ENCODE peak calls at places on chromosomes 7 and 10, in seven cellular contexts. One of them, this sample, is unnamed.

GRCh38 chr10:36538945-36539586 is 586.3 kb upstream of the ANKRD30A start:
- DNase-seq in fibroblast of the aortic adventitia: peak; percentile 72
- DNase-seq in activated T-cell treated with anti-CD3 and anti-CD28 coated beads for 48 hours: no peak
- DNase-seq in upper lobe of left lung: no peak
- DNase-seq in mesothelial cell of epicardium: no peak
- DNase-seq in activated CD4-positive, alpha-beta T cell treated with anti-CD3 and anti-CD28 coated beads for 48 hours: no peak
- DNase-seq in iPS-NIHi11: no peak
- DNase-seq in this sample: no peak

GRCh38 chr10:127866276-127867013 is 26.3 kb downstream of the CLRN3 start:
- DNase-seq in activated T-cell treated with anti-CD3 and anti-CD28 coated beads for 48 hours: no peak
- DNase-seq in mesothelial cell of epicardium: no peak
- DNase-seq in fibroblast of the aortic adventitia: no peak
- DNase-seq in activated CD4-positive, alpha-beta T cell treated with anti-CD3 and anti-CD28 coated beads for 48 hours: no peak
- DNase-seq in iPS-NIHi11: no peak
- DNase-seq in upper lobe of left lung: no peak
- DNase-seq in this sample: no peak

GRCh38 chr10:54722075-54722474 is 79.0 kb downstream of the PCDH15 start:
- DNase-seq in activated CD4-positive, alpha-beta T cell treated with anti-CD3 and anti-CD28 coated beads for 48 hours: no peak
- DNase-seq in iPS-NIHi11: no peak
- DNase-seq in upper lobe of left lung: no peak
- DNase-seq in mesothelial cell of epicardium: no peak
- DNase-seq in fibroblast of the aortic adventitia: no peak
- DNase-seq in activated T-cell treated with anti-CD3 and anti-CD28 coated beads for 48 hours: no peak
- DNase-seq in this sample: no peak

GRCh38 chr7:27190284-27190748 is 5.3 kb upstream of the HOXA11 start:
- DNase-seq in fibroblast of the aortic adventitia: no peak
- DNase-seq in iPS-NIHi11: no peak
- DNase-seq in mesothelial cell of epicardium: no peak
- DNase-seq in upper lobe of left lung: no peak
- DNase-seq in activated CD4-positive, alpha-beta T cell treated with anti-CD3 and anti-CD28 coated beads for 48 hours: no peak
- DNase-seq in activated T-cell treated with anti-CD3 and anti-CD28 coated beads for 48 hours: no peak
- DNase-seq in this sample: no peak

GRCh38 chr7:70736715-70737460 is 395.1 kb upstream of the GALNT17 start:
- DNase-seq in activated CD4-positive, alpha-beta T cell treated with anti-CD3 and anti-CD28 coated beads for 48 hours: no peak
- DNase-seq in upper lobe of left lung: no peak
- DNase-seq in fibroblast of the aortic adventitia: peak; percentile 92
- DNase-seq in mesothelial cell of epicardium: no peak
- DNase-seq in iPS-NIHi11: no peak
- DNase-seq in activated T-cell treated with anti-CD3 and anti-CD28 coated beads for 48 hours: no peak
- DNase-seq in this sample: peak; percentile 33

GRCh38 chr10:26085549-26085948 is 131.0 kb upstream of the GAD2 start:
- DNase-seq in iPS-NIHi11: peak; percentile 38
- DNase-seq in mesothelial cell of epicardium: no peak
- DNase-seq in activated T-cell treated with anti-CD3 and anti-CD28 coated beads for 48 hours: no peak
- DNase-seq in fibroblast of the aortic adventitia: no peak
- DNase-seq in activated CD4-positive, alpha-beta T cell treated with anti-CD3 and anti-CD28 coated beads for 48 hours: no peak
- DNase-seq in upper lobe of left lung: no peak
- DNase-seq in this sample: no peak

GRCh38 chr7:155306677-155307470 is 9.2 kb downstream of the INSIG1 start:
- DNase-seq in activated CD4-positive, alpha-beta T cell treated with anti-CD3 and anti-CD28 coated beads for 48 hours: no peak
- DNase-seq in activated T-cell treated with anti-CD3 and anti-CD28 coated beads for 48 hours: no peak
- DNase-seq in fibroblast of the aortic adventitia: no peak
- DNase-seq in mesothelial cell of epicardium: no peak
- DNase-seq in iPS-NIHi11: no peak
- DNase-seq in upper lobe of left lung: no peak
- DNase-seq in this sample: no peak

GRCh38 chr7:52079726-52080125 is 763.1 kb upstream of the COBL start:
- DNase-seq in iPS-NIHi11: no peak
- DNase-seq in activated T-cell treated with anti-CD3 and anti-CD28 coated beads for 48 hours: no peak
- DNase-seq in activated CD4-positive, alpha-beta T cell treated with anti-CD3 and anti-CD28 coated beads for 48 hours: no peak
- DNase-seq in upper lobe of left lung: no peak
- DNase-seq in mesothelial cell of epicardium: no peak
- DNase-seq in fibroblast of the aortic adventitia: no peak
- DNase-seq in this sample: no peak

GRCh38 chr7:91784469-91784868 is 96.0 kb downstream of the MTERF1 start:
- DNase-seq in fibroblast of the aortic adventitia: peak; percentile 86
- DNase-seq in activated T-cell treated with anti-CD3 and anti-CD28 coated beads for 48 hours: no peak
- DNase-seq in iPS-NIHi11: no peak
- DNase-seq in upper lobe of left lung: no peak
- DNase-seq in mesothelial cell of epicardium: no peak
- DNase-seq in activated CD4-positive, alpha-beta T cell treated with anti-CD3 and anti-CD28 coated beads for 48 hours: no peak
- DNase-seq in this sample: peak; percentile 99

GRCh38 chr10:105347487-105347886 is 706.4 kb downstream of the SORCS3 start:
- DNase-seq in iPS-NIHi11: no peak
- DNase-seq in upper lobe of left lung: no peak
- DNase-seq in mesothelial cell of epicardium: no peak
- DNase-seq in fibroblast of the aortic adventitia: peak; percentile 39
- DNase-seq in activated CD4-positive, alpha-beta T cell treated with anti-CD3 and anti-CD28 coated beads for 48 hours: no peak
- DNase-seq in activated T-cell treated with anti-CD3 and anti-CD28 coated beads for 48 hours: no peak
- DNase-seq in this sample: no peak

GRCh38 chr7:78510580-78511188 is 712.1 kb downstream of the PHTF2 start:
- DNase-seq in mesothelial cell of epicardium: no peak
- DNase-seq in iPS-NIHi11: peak; percentile 33
- DNase-seq in activated CD4-positive, alpha-beta T cell treated with anti-CD3 and anti-CD28 coated beads for 48 hours: no peak
- DNase-seq in activated T-cell treated with anti-CD3 and anti-CD28 coated beads for 48 hours: no peak
- DNase-seq in fibroblast of the aortic adventitia: peak; percentile 63
- DNase-seq in upper lobe of left lung: no peak
- DNase-seq in this sample: peak; percentile 78

GRCh38 chr7:99997545-99998137 is 17.8 kb upstream of the ZKSCAN1 start:
- DNase-seq in mesothelial cell of epicardium: no peak
- DNase-seq in activated T-cell treated with anti-CD3 and anti-CD28 coated beads for 48 hours: peak; percentile 59
- DNase-seq in activated CD4-positive, alpha-beta T cell treated with anti-CD3 and anti-CD28 coated beads for 48 hours: peak; percentile 72
- DNase-seq in iPS-NIHi11: peak; percentile 53
- DNase-seq in upper lobe of left lung: peak; percentile 92
- DNase-seq in fibroblast of the aortic adventitia: peak; percentile 13
- DNase-seq in this sample: peak; percentile 83

GRCh38 chr7:8065356-8065813 is 96.8 kb downstream of the GLCCI1 start:
- DNase-seq in activated T-cell treated with anti-CD3 and anti-CD28 coated beads for 48 hours: no peak
- DNase-seq in iPS-NIHi11: no peak
- DNase-seq in upper lobe of left lung: no peak
- DNase-seq in activated CD4-positive, alpha-beta T cell treated with anti-CD3 and anti-CD28 coated beads for 48 hours: no peak
- DNase-seq in mesothelial cell of epicardium: no peak
- DNase-seq in fibroblast of the aortic adventitia: peak; percentile 96
- DNase-seq in this sample: peak; percentile 19

GRCh38 chr10:11491087-11491486 is 120.4 kb downstream of the USP6NL start:
- DNase-seq in fibroblast of the aortic adventitia: no peak
- DNase-seq in activated T-cell treated with anti-CD3 and anti-CD28 coated beads for 48 hours: no peak
- DNase-seq in upper lobe of left lung: no peak
- DNase-seq in activated CD4-positive, alpha-beta T cell treated with anti-CD3 and anti-CD28 coated beads for 48 hours: no peak
- DNase-seq in iPS-NIHi11: no peak
- DNase-seq in mesothelial cell of epicardium: no peak
- DNase-seq in this sample: no peak

GRCh38 chr7:110090113-110090820 is 1000.7 kb upstream of the LRRN3 start:
- DNase-seq in iPS-NIHi11: no peak
- DNase-seq in activated T-cell treated with anti-CD3 and anti-CD28 coated beads for 48 hours: no peak
- DNase-seq in activated CD4-positive, alpha-beta T cell treated with anti-CD3 and anti-CD28 coated beads for 48 hours: no peak
- DNase-seq in upper lobe of left lung: no peak
- DNase-seq in mesothelial cell of epicardium: no peak
- DNase-seq in fibroblast of the aortic adventitia: no peak
- DNase-seq in this sample: peak; percentile 42

GRCh38 chr7:51034531-51035264 is 252.0 kb upstream of the GRB10 start:
- DNase-seq in mesothelial cell of epicardium: no peak
- DNase-seq in iPS-NIHi11: no peak
- DNase-seq in activated T-cell treated with anti-CD3 and anti-CD28 coated beads for 48 hours: no peak
- DNase-seq in upper lobe of left lung: no peak
- DNase-seq in activated CD4-positive, alpha-beta T cell treated with anti-CD3 and anti-CD28 coated beads for 48 hours: no peak
- DNase-seq in fibroblast of the aortic adventitia: peak; percentile 78
- DNase-seq in this sample: no peak

GRCh38 chr7:39894904-39895303 is 55.2 kb upstream of the CDK13 start:
- DNase-seq in mesothelial cell of epicardium: no peak
- DNase-seq in activated T-cell treated with anti-CD3 and anti-CD28 coated beads for 48 hours: no peak
- DNase-seq in fibroblast of the aortic adventitia: peak; percentile 32
- DNase-seq in iPS-NIHi11: no peak
- DNase-seq in upper lobe of left lung: no peak
- DNase-seq in activated CD4-positive, alpha-beta T cell treated with anti-CD3 and anti-CD28 coated beads for 48 hours: no peak
- DNase-seq in this sample: no peak

GRCh38 chr7:131026297-131027003 is 292.4 kb upstream of the KLF14 start:
- DNase-seq in mesothelial cell of epicardium: no peak
- DNase-seq in iPS-NIHi11: no peak
- DNase-seq in activated T-cell treated with anti-CD3 and anti-CD28 coated beads for 48 hours: no peak
- DNase-seq in activated CD4-positive, alpha-beta T cell treated with anti-CD3 and anti-CD28 coated beads for 48 hours: no peak
- DNase-seq in upper lobe of left lung: no peak
- DNase-seq in fibroblast of the aortic adventitia: peak; percentile 57
- DNase-seq in this sample: peak; percentile 4

GRCh38 chr10:74244097-74244685 is 93.2 kb downstream of the ADK start:
- DNase-seq in upper lobe of left lung: no peak
- DNase-seq in activated CD4-positive, alpha-beta T cell treated with anti-CD3 and anti-CD28 coated beads for 48 hours: peak; percentile 19
- DNase-seq in activated T-cell treated with anti-CD3 and anti-CD28 coated beads for 48 hours: no peak
- DNase-seq in fibroblast of the aortic adventitia: peak; percentile 84
- DNase-seq in mesothelial cell of epicardium: no peak
- DNase-seq in iPS-NIHi11: no peak
- DNase-seq in this sample: peak; percentile 83

GRCh38 chr10:71999360-72000072 is 35.3 kb downstream of the CHST3 start:
- DNase-seq in upper lobe of left lung: peak; percentile 80
- DNase-seq in mesothelial cell of epicardium: peak; percentile 83
- DNase-seq in activated CD4-positive, alpha-beta T cell treated with anti-CD3 and anti-CD28 coated beads for 48 hours: no peak
- DNase-seq in fibroblast of the aortic adventitia: peak; percentile 83
- DNase-seq in activated T-cell treated with anti-CD3 and anti-CD28 coated beads for 48 hours: no peak
- DNase-seq in iPS-NIHi11: peak; percentile 53
- DNase-seq in this sample: peak; percentile 32

GRCh38 chr7:16926283-16926682 is 44.5 kb upstream of the AGR3 start:
- DNase-seq in fibroblast of the aortic adventitia: peak; percentile 72
- DNase-seq in mesothelial cell of epicardium: no peak
- DNase-seq in upper lobe of left lung: no peak
- DNase-seq in activated CD4-positive, alpha-beta T cell treated with anti-CD3 and anti-CD28 coated beads for 48 hours: peak; percentile 13
- DNase-seq in activated T-cell treated with anti-CD3 and anti-CD28 coated beads for 48 hours: no peak
- DNase-seq in iPS-NIHi11: no peak
- DNase-seq in this sample: peak; percentile 64

GRCh38 chr10:88314362-88314761 is 268.8 kb downstream of the RNLS start:
- DNase-seq in activated T-cell treated with anti-CD3 and anti-CD28 coated beads for 48 hours: no peak
- DNase-seq in upper lobe of left lung: no peak
- DNase-seq in activated CD4-positive, alpha-beta T cell treated with anti-CD3 and anti-CD28 coated beads for 48 hours: no peak
- DNase-seq in mesothelial cell of epicardium: no peak
- DNase-seq in iPS-NIHi11: no peak
- DNase-seq in fibroblast of the aortic adventitia: no peak
- DNase-seq in this sample: no peak

GRCh38 chr7:134712196-134712595 is 65.5 kb downstream of the BPGM start:
- DNase-seq in mesothelial cell of epicardium: no peak
- DNase-seq in activated T-cell treated with anti-CD3 and anti-CD28 coated beads for 48 hours: no peak
- DNase-seq in fibroblast of the aortic adventitia: no peak
- DNase-seq in upper lobe of left lung: no peak
- DNase-seq in activated CD4-positive, alpha-beta T cell treated with anti-CD3 and anti-CD28 coated beads for 48 hours: no peak
- DNase-seq in iPS-NIHi11: no peak
- DNase-seq in this sample: no peak

GRCh38 chr10:99975942-99976809 is 33.6 kb downstream of the DNMBP start:
- DNase-seq in mesothelial cell of epicardium: no peak
- DNase-seq in fibroblast of the aortic adventitia: peak; percentile 92
- DNase-seq in activated T-cell treated with anti-CD3 and anti-CD28 coated beads for 48 hours: no peak
- DNase-seq in iPS-NIHi11: no peak
- DNase-seq in activated CD4-positive, alpha-beta T cell treated with anti-CD3 and anti-CD28 coated beads for 48 hours: no peak
- DNase-seq in upper lobe of left lung: no peak
- DNase-seq in this sample: no peak

GRCh38 chr7:5183155-5183554 is 6.9 kb upstream of the WIPI2 start:
- DNase-seq in activated CD4-positive, alpha-beta T cell treated with anti-CD3 and anti-CD28 coated beads for 48 hours: no peak
- DNase-seq in mesothelial cell of epicardium: no peak
- DNase-seq in iPS-NIHi11: no peak
- DNase-seq in fibroblast of the aortic adventitia: no peak
- DNase-seq in activated T-cell treated with anti-CD3 and anti-CD28 coated beads for 48 hours: no peak
- DNase-seq in upper lobe of left lung: no peak
- DNase-seq in this sample: no peak

GRCh38 chr7:123208793-123209192 is 9.0 kb upstream of the SLC13A1 start:
- DNase-seq in iPS-NIHi11: peak; percentile 14
- DNase-seq in mesothelial cell of epicardium: no peak
- DNase-seq in fibroblast of the aortic adventitia: peak; percentile 26
- DNase-seq in upper lobe of left lung: no peak
- DNase-seq in activated CD4-positive, alpha-beta T cell treated with anti-CD3 and anti-CD28 coated beads for 48 hours: no peak
- DNase-seq in activated T-cell treated with anti-CD3 and anti-CD28 coated beads for 48 hours: no peak
- DNase-seq in this sample: peak; percentile 36

GRCh38 chr7:154874409-154875113 is 128.4 kb downstream of the PAXIP1 start:
- DNase-seq in fibroblast of the aortic adventitia: no peak
- DNase-seq in activated T-cell treated with anti-CD3 and anti-CD28 coated beads for 48 hours: no peak
- DNase-seq in upper lobe of left lung: no peak
- DNase-seq in iPS-NIHi11: no peak
- DNase-seq in mesothelial cell of epicardium: no peak
- DNase-seq in activated CD4-positive, alpha-beta T cell treated with anti-CD3 and anti-CD28 coated beads for 48 hours: no peak
- DNase-seq in this sample: no peak

GRCh38 chr10:119348516-119349240 is 141.3 kb downstream of the GRK5 start:
- DNase-seq in activated T-cell treated with anti-CD3 and anti-CD28 coated beads for 48 hours: no peak
- DNase-seq in upper lobe of left lung: no peak
- DNase-seq in iPS-NIHi11: no peak
- DNase-seq in mesothelial cell of epicardium: no peak
- DNase-seq in activated CD4-positive, alpha-beta T cell treated with anti-CD3 and anti-CD28 coated beads for 48 hours: no peak
- DNase-seq in fibroblast of the aortic adventitia: peak; percentile 71
- DNase-seq in this sample: no peak

This sample was measured in OCI-M1.